ENCODE peak calls at places on chromosomes 12 and 14, in seven cellular contexts. One of them, this sample, is unnamed.

GRCh38 chr14:94372021-94372605 is 16.3 kb downstream of the SERPINA1 start:
- DNase-seq in lung: no peak
- DNase-seq in CD8-positive, alpha-beta T cell: no peak
- DNase-seq in IMR-90: no peak
- DNase-seq in coronary artery: peak; percentile 40
- DNase-seq in astrocyte of the cerebellum: no peak
- DNase-seq in ovary: no peak
- DNase-seq in this sample: no peak

GRCh38 chr14:103718572-103718971 is 3.0 kb downstream of the ZFYVE21 start:
- DNase-seq in lung: no peak
- DNase-seq in CD8-positive, alpha-beta T cell: no peak
- DNase-seq in IMR-90: peak; percentile 87
- DNase-seq in coronary artery: no peak
- DNase-seq in astrocyte of the cerebellum: peak; percentile 56
- DNase-seq in ovary: peak; percentile 55
- DNase-seq in this sample: no peak

GRCh38 chr14:51310453-51311074 is 70.5 kb downstream of the TMX1 start:
- DNase-seq in lung: no peak
- DNase-seq in CD8-positive, alpha-beta T cell: no peak
- DNase-seq in IMR-90: peak; percentile 77
- DNase-seq in coronary artery: no peak
- DNase-seq in astrocyte of the cerebellum: peak; percentile 78
- DNase-seq in ovary: no peak
- DNase-seq in this sample: no peak

GRCh38 chr12:110176745-110177144 is 52.6 kb downstream of the IFT81 start:
- DNase-seq in lung: no peak
- DNase-seq in CD8-positive, alpha-beta T cell: no peak
- DNase-seq in IMR-90: peak; percentile 59
- DNase-seq in coronary artery: no peak
- DNase-seq in astrocyte of the cerebellum: peak; percentile 23
- DNase-seq in ovary: no peak
- DNase-seq in this sample: no peak

GRCh38 chr12:69161835-69162234 is 77.5 kb upstream of the CPSF6 start:
- DNase-seq in lung: no peak
- DNase-seq in CD8-positive, alpha-beta T cell: no peak
- DNase-seq in IMR-90: no peak
- DNase-seq in coronary artery: no peak
- DNase-seq in astrocyte of the cerebellum: no peak
- DNase-seq in ovary: no peak
- DNase-seq in this sample: no peak

GRCh38 chr12:89311703-89312293 is 40.5 kb downstream of the DUSP6 start:
- DNase-seq in lung: no peak
- DNase-seq in CD8-positive, alpha-beta T cell: no peak
- DNase-seq in IMR-90: no peak
- DNase-seq in coronary artery: no peak
- DNase-seq in astrocyte of the cerebellum: no peak
- DNase-seq in ovary: no peak
- DNase-seq in this sample: no peak

GRCh38 chr12:21223930-21224329 is 92.9 kb downstream of the SLCO1B1 start:
- DNase-seq in lung: no peak
- DNase-seq in CD8-positive, alpha-beta T cell: no peak
- DNase-seq in IMR-90: no peak
- DNase-seq in coronary artery: no peak
- DNase-seq in astrocyte of the cerebellum: no peak
- DNase-seq in ovary: no peak
- DNase-seq in this sample: no peak

GRCh38 chr12:51980051-51980808 is 26.5 kb upstream of the TAMALIN start:
- DNase-seq in lung: peak; percentile 73
- DNase-seq in CD8-positive, alpha-beta T cell: peak; percentile 80
- DNase-seq in IMR-90: peak; percentile 63
- DNase-seq in coronary artery: no peak
- DNase-seq in astrocyte of the cerebellum: peak; percentile 29
- DNase-seq in ovary: peak; percentile 66
- DNase-seq in this sample: peak; percentile 70

GRCh38 chr14:104724981-104725771 is 1.1 kb downstream of the ADSS1 start:
- DNase-seq in lung: no peak
- DNase-seq in CD8-positive, alpha-beta T cell: no peak
- DNase-seq in IMR-90: no peak
- DNase-seq in coronary artery: no peak
- DNase-seq in astrocyte of the cerebellum: no peak
- DNase-seq in ovary: peak; percentile 59
- DNase-seq in this sample: no peak

GRCh38 chr12:122081108-122081696 is 2.6 kb downstream of the MLXIP start:
- DNase-seq in lung: no peak
- DNase-seq in CD8-positive, alpha-beta T cell: no peak
- DNase-seq in IMR-90: no peak
- DNase-seq in coronary artery: no peak
- DNase-seq in astrocyte of the cerebellum: no peak
- DNase-seq in ovary: no peak
- DNase-seq in this sample: no peak

GRCh38 chr12:122081697-122082221 is 3.2 kb downstream of the MLXIP start:
- DNase-seq in lung: no peak
- DNase-seq in CD8-positive, alpha-beta T cell: no peak
- DNase-seq in IMR-90: peak; percentile 55
- DNase-seq in coronary artery: no peak
- DNase-seq in astrocyte of the cerebellum: no peak
- DNase-seq in ovary: peak; percentile 75
- DNase-seq in this sample: no peak

GRCh38 chr12:122085006-122085405 is 6.5 kb downstream of the MLXIP start:
- DNase-seq in lung: no peak
- DNase-seq in CD8-positive, alpha-beta T cell: no peak
- DNase-seq in IMR-90: no peak
- DNase-seq in coronary artery: no peak
- DNase-seq in astrocyte of the cerebellum: no peak
- DNase-seq in ovary: no peak
- DNase-seq in this sample: no peak

GRCh38 chr12:122080149-122081107 is 1.9 kb downstream of the MLXIP start:
- DNase-seq in lung: peak; percentile 76
- DNase-seq in CD8-positive, alpha-beta T cell: no peak
- DNase-seq in IMR-90: peak; percentile 86
- DNase-seq in coronary artery: no peak
- DNase-seq in astrocyte of the cerebellum: no peak
- DNase-seq in ovary: no peak
- DNase-seq in this sample: no peak

DNA sequence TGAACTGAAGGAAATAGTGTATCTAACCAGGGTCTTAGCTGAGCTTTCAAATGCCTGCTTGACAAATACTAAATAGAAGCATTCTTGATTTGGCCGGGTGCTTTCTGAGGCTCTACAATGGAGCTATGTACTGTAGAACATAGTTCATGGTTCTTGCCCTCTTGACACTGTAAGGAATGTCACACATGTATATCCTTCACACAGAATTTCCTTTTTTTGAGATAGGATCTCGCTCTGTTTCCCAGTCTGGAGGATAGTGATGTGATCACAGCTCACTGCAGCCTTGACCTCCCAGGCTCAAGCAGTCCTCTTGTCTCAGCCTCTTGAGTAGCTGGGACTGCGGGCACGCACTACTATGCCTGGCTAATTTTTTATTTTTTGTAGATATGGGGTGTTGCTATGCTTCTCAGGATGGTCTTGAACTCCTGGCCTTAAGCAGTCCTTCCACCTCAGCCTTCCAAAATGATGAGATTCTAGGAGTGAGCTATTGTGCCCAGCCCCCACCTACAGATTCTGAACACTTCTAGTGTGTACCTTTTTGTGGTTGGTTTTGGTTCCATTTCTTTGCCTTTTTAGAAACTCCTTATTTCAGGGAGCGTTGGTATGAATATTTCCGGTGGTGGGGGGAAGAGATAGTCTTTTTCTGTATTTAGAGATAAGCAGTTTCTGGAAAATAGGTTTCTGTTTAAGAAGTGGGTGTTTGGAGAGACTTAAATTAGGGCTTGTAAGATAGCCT is 4.2 kb downstream of the MLXIP start:
- DNase-seq in lung: no peak
- DNase-seq in CD8-positive, alpha-beta T cell: no peak
- DNase-seq in IMR-90: no peak
- DNase-seq in coronary artery: no peak
- DNase-seq in astrocyte of the cerebellum: no peak
- DNase-seq in ovary: no peak
- DNase-seq in this sample: no peak
- H3K4me3 ChIP-seq in lung: no peak overlapping the region
- H3K4me3 ChIP-seq in CD8-positive, alpha-beta T cell: peak overlapping the region; percentile 68
- H3K4me3 ChIP-seq in IMR-90: no peak overlapping the region
- H3K4me3 ChIP-seq in coronary artery: peak overlapping the region; percentile 94
- H3K4me3 ChIP-seq in astrocyte of the cerebellum: no peak overlapping the region
- H3K4me3 ChIP-seq in ovary: no peak overlapping the region
- H3K4me3 ChIP-seq in this sample: no peak overlapping the region

GRCh38 chr14:88005978-88006851 is 1.3 kb downstream of the GPR65 start:
- DNase-seq in lung: no peak
- DNase-seq in CD8-positive, alpha-beta T cell: peak; percentile 71
- DNase-seq in IMR-90: no peak
- DNase-seq in coronary artery: no peak
- DNase-seq in astrocyte of the cerebellum: no peak
- DNase-seq in ovary: no peak
- DNase-seq in this sample: no peak
- H3K4me3 ChIP-seq in lung: no peak overlapping the region
- H3K4me3 ChIP-seq in CD8-positive, alpha-beta T cell: peak overlapping the region; percentile 69
- H3K4me3 ChIP-seq in IMR-90: no peak overlapping the region
- H3K4me3 ChIP-seq in coronary artery: peak overlapping the region; percentile 29
- H3K4me3 ChIP-seq in astrocyte of the cerebellum: no peak overlapping the region
- H3K4me3 ChIP-seq in ovary: no peak overlapping the region
- H3K4me3 ChIP-seq in this sample: no peak overlapping the region

DNA sequence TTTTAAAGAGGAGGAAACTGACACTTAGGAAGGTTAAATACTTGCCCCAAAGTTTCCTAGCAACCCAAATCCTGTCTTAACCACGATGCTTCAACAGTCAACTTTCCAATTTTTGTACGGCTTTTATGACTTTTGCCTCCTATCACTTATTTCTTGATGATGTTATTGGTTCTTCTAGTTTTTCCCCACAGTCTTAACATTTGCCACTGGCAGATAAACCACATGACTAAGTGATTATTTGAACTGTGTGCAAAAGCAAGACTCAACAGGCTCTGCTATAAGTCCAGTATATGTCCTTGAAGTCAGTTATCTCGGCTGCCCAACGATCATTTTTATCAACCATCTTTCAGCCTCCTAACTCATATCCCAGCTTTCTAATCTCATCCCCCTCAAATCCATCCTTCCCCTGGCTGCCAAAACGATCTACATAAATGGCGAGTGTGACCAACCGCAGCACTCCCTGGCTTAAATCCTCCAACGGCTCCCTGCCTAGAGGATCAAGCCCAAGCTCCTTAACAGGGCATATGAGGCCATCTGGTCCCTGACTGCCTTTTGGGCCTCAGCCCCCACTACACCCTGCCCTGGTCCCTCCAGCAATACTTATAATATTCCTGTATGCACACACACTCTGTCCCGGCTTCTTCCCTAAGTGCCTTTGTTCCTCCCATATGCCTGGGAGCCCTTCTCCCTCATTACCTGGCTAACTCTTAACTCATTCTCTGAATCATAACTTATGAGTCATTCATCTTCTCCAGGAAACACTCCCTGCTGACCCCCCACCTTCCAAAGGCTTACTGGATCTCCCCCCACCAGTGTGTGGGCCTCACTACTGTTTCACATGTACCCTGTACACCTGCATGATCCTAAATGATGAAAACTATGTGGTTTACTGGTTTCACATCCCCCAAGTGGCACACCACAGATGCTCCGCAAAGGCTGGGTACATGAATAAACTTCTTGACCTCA is 8.8 kb downstream of the VPS37B start:
- DNase-seq in lung: no peak
- DNase-seq in CD8-positive, alpha-beta T cell: no peak
- DNase-seq in IMR-90: peak; percentile 76
- DNase-seq in coronary artery: no peak
- DNase-seq in astrocyte of the cerebellum: peak; percentile 50
- DNase-seq in ovary: no peak
- DNase-seq in this sample: no peak
- H3K4me3 ChIP-seq in lung: no peak overlapping the region
- H3K4me3 ChIP-seq in CD8-positive, alpha-beta T cell: peak overlapping the region; percentile 3
- H3K4me3 ChIP-seq in IMR-90: no peak overlapping the region
- H3K4me3 ChIP-seq in coronary artery: no peak overlapping the region
- H3K4me3 ChIP-seq in astrocyte of the cerebellum: no peak overlapping the region
- H3K4me3 ChIP-seq in ovary: no peak overlapping the region
- H3K4me3 ChIP-seq in this sample: no peak overlapping the region

GRCh38 chr14:67228325-67228984 is 12.8 kb upstream of the PALS1 start:
- DNase-seq in lung: no peak
- DNase-seq in CD8-positive, alpha-beta T cell: no peak
- DNase-seq in IMR-90: peak; percentile 45
- DNase-seq in coronary artery: no peak
- DNase-seq in astrocyte of the cerebellum: no peak
- DNase-seq in ovary: no peak
- DNase-seq in this sample: no peak
- H3K4me3 ChIP-seq in lung: no peak overlapping the region
- H3K4me3 ChIP-seq in CD8-positive, alpha-beta T cell: no peak overlapping the region
- H3K4me3 ChIP-seq in IMR-90: peak overlapping the region; percentile 2
- H3K4me3 ChIP-seq in coronary artery: no peak overlapping the region
- H3K4me3 ChIP-seq in astrocyte of the cerebellum: no peak overlapping the region
- H3K4me3 ChIP-seq in ovary: no peak overlapping the region
- H3K4me3 ChIP-seq in this sample: no peak overlapping the region

GRCh38 chr12:4031703-4032291 is 158.6 kb upstream of the PARP11 start:
- DNase-seq in lung: peak; percentile 38
- DNase-seq in CD8-positive, alpha-beta T cell: no peak
- DNase-seq in IMR-90: peak; percentile 20
- DNase-seq in coronary artery: no peak
- DNase-seq in astrocyte of the cerebellum: no peak
- DNase-seq in ovary: peak; percentile 28
- DNase-seq in this sample: no peak
- H3K4me3 ChIP-seq in lung: no peak overlapping the region
- H3K4me3 ChIP-seq in CD8-positive, alpha-beta T cell: peak overlapping the region; percentile 40
- H3K4me3 ChIP-seq in IMR-90: no peak overlapping the region
- H3K4me3 ChIP-seq in coronary artery: peak overlapping the region; percentile 73
- H3K4me3 ChIP-seq in astrocyte of the cerebellum: no peak overlapping the region
- H3K4me3 ChIP-seq in ovary: peak overlapping the region; percentile 20
- H3K4me3 ChIP-seq in this sample: peak overlapping the region; percentile 28

GRCh38 chr12:18281941-18282340 is 20.6 kb downstream of the PIK3C2G start:
- DNase-seq in lung: no peak
- DNase-seq in CD8-positive, alpha-beta T cell: no peak
- DNase-seq in IMR-90: no peak
- DNase-seq in coronary artery: no peak
- DNase-seq in astrocyte of the cerebellum: peak; percentile 27
- DNase-seq in ovary: no peak
- DNase-seq in this sample: no peak

GRCh38 chr12:18277196-18277595 is 15.9 kb downstream of the PIK3C2G start:
- DNase-seq in lung: no peak
- DNase-seq in CD8-positive, alpha-beta T cell: no peak
- DNase-seq in IMR-90: no peak
- DNase-seq in coronary artery: no peak
- DNase-seq in astrocyte of the cerebellum: no peak
- DNase-seq in ovary: no peak
- DNase-seq in this sample: no peak

GRCh38 chr12:18275974-18276373 is 14.7 kb downstream of the PIK3C2G start:
- DNase-seq in lung: no peak
- DNase-seq in CD8-positive, alpha-beta T cell: no peak
- DNase-seq in IMR-90: peak; percentile 22
- DNase-seq in coronary artery: no peak
- DNase-seq in astrocyte of the cerebellum: no peak
- DNase-seq in ovary: no peak
- DNase-seq in this sample: no peak
- H3K4me3 ChIP-seq in lung: no peak overlapping the region
- H3K4me3 ChIP-seq in CD8-positive, alpha-beta T cell: no peak overlapping the region
- H3K4me3 ChIP-seq in IMR-90: no peak overlapping the region
- H3K4me3 ChIP-seq in coronary artery: no peak overlapping the region
- H3K4me3 ChIP-seq in astrocyte of the cerebellum: no peak overlapping the region
- H3K4me3 ChIP-seq in ovary: no peak overlapping the region
- H3K4me3 ChIP-seq in this sample: no peak overlapping the region